ENCODE peak calls at places on chromosomes 2 and 18, in four cellular contexts. G is HTR-8/SVneo, E is SJSA1, B is HFFc6. H is an unnamed sample.

GRCh38 chr2:85999131-85999831 is 106.4 kb downstream of the POLR1A start:
- DNase-seq in B (no peak), E (no peak), G (no peak), H (no peak)

GRCh38 chr2:238551091-238551490 is 124.4 kb downstream of the ASB1 start:
- DNase-seq in G (no peak), B (no peak), E (no peak), H (no peak)

GRCh38 chr2:239394346-239394945 is 6.4 kb downstream of the HDAC4 start:
- DNase-seq in E (no peak), G (no peak), B (no peak), H (no peak)

GRCh38 chr18:48993586-48993985 is 42.8 kb upstream of the SMAD7 start:
- DNase-seq in B (peak; percentile 57), E (no peak), G (no peak), H (no peak)

GRCh38 chr2:215619989-215620388 is 184.1 kb upstream of the FN1 start:
- DNase-seq in E (no peak), B (no peak), G (no peak), H (no peak)

GRCh38 chr18:52288403-52289004 is 51.5 kb upstream of the DCC start:
- DNase-seq in E (no peak), G (no peak), B (no peak), H (peak; percentile 0)

GRCh38 chr2:206558492-206558891 is 83.8 kb upstream of the FAM237A start:
- DNase-seq in G (no peak), E (no peak), B (no peak), H (no peak)

GRCh38 chr2:209661286-209661685 is 110.3 kb upstream of the UNC80 start:
- DNase-seq in B (no peak), E (no peak), G (no peak), H (no peak)

GRCh38 chr2:237291138-237291792 is 122.7 kb downstream of the COL6A3 start:
- DNase-seq in B (peak; percentile 98), G (peak; percentile 79), E (peak; percentile 98), H (peak; percentile 86)

GRCh38 chr2:188978291-188979081 is 4.3 kb downstream of the COL3A1 start:
- DNase-seq in G (no peak), E (peak; percentile 58), B (peak; percentile 76), H (peak; percentile 52)

GRCh38 chr2:148909114-148909513 is 34.1 kb downstream of the KIF5C start:
- DNase-seq in B (no peak), E (no peak), G (peak; percentile 34), H (no peak)

GRCh38 chr2:216936954-216937357 is 77.1 kb upstream of the TNP1 start:
- DNase-seq in G (no peak), E (no peak), B (no peak), H (no peak)

GRCh38 chr2:238974510-238975166 is 126.8 kb downstream of the TWIST2 start:
- DNase-seq in E (peak; percentile 91), G (peak; percentile 67), B (peak; percentile 89), H (peak; percentile 15)

GRCh38 chr2:28360742-28361293 is 31.8 kb upstream of the FOSL2 start:
- DNase-seq in G (peak; percentile 74), E (peak; percentile 65), B (peak; percentile 57), H (no peak)

GRCh38 chr2:222730346-222731065 is 59.0 kb downstream of the MOGAT1 start:
- DNase-seq in G (no peak), E (no peak), B (no peak), H (no peak)

GRCh38 chr18:49534846-49535601 is 26.8 kb upstream of the LIPG start:
- DNase-seq in E (no peak), G (no peak), B (no peak), H (no peak)

GRCh38 chr2:102514061-102514785 is 41.2 kb downstream of the SLC9A4 start:
- DNase-seq in E (peak; percentile 85), G (peak; percentile 78), B (peak; percentile 81), H (peak; percentile 93)

GRCh38 chr18:9000736-9001135 is 101.8 kb upstream of the NDUFV2 start:
- DNase-seq in E (no peak), G (no peak), B (no peak), H (no peak)

GRCh38 chr2:24724111-24724775 is 68.9 kb downstream of the PTRHD1 start:
- DNase-seq in G (no peak), E (no peak), B (no peak), H (no peak)

GRCh38 chr2:118747066-118747465 is 100.4 kb downstream of the EN1 start:
- DNase-seq in G (no peak), B (no peak), E (no peak), H (no peak)

GRCh38 chr2:178152033-178152432 is 39.8 kb downstream of the RBM45 start:
- DNase-seq in B (peak; percentile 17), G (no peak), E (no peak), H (no peak)

GRCh38 chr2:65630643-65631042 is 198.2 kb upstream of the SPRED2 start:
- DNase-seq in B (peak; percentile 81), E (no peak), G (peak; percentile 60), H (no peak)

GRCh38 chr2:226837787-226838603 is 2.1 kb downstream of the RHBDD1 start:
- DNase-seq in B (no peak), G (no peak), E (no peak), H (no peak)

GRCh38 chr2:162245737-162246136 is 2.5 kb upstream of the FAP start:
- DNase-seq in B (peak; percentile 81), E (no peak), G (no peak), H (peak; percentile 33)